ENCODE peak calls at places on chromosomes 6 and 20, in four cellular contexts. X is renal cortical epithelial cell; D is effector CD4-positive, alpha-beta T cell; R is osteocyte. F is an unnamed sample.

GRCh38 chr6:4848382-4849068 is 72.3 kb downstream of the CDYL start:
- DNase-seq in D (no peak), R (no peak), X (no peak), F (peak)

GRCh38 chr6:158900614-158901312 is 81.6 kb upstream of the EZR start:
- DNase-seq in R (no peak), X (no peak), D (no peak), F (no peak)

GRCh38 chr6:168193816-168194701 is 115.0 kb upstream of the FRMD1 start:
- DNase-seq in R (peak), X (no peak), D (no peak), F (peak)

GRCh38 chr20:13302647-13303425 is 81.8 kb downstream of the ISM1 start:
- DNase-seq in R (no peak), D (no peak), X (peak), F (no peak)

GRCh38 chr20:58659841-58660240 is 8.8 kb downstream of the STX16 start:
- DNase-seq in X (peak), D (no peak), R (no peak), F (no peak)

GRCh38 chr6:160974304-160974771 is 17.2 kb upstream of the MAP3K4 start:
- DNase-seq in R (no peak), X (peak), D (no peak), F (no peak)

GRCh38 chr6:140846518-140847277 is 1286.0 kb upstream of the GJE1 start:
- DNase-seq in D (no peak), X (peak), R (no peak), F (no peak)

GRCh38 chr6:105087571-105088211 is 92.1 kb downstream of the POPDC3 start:
- DNase-seq in R (no peak), D (no peak), X (peak), F (peak)

GRCh38 chr20:61749406-61750075 is 316.1 kb downstream of the TAF4 start:
- DNase-seq in R (no peak), X (peak), D (no peak), F (no peak)